ENCODE peak calls at places on chromosomes 5 and 9, in nine cellular contexts. T, W, V, I, P, K, G, B and C are unnamed samples.

GRCh38 chr5:170809551-170809950 is 26.0 kb downstream of the GABRP start:
- DNase-seq in K (peak; percentile 49), B (peak; percentile 14), I (no peak), P (no peak), V (peak; percentile 89), T (peak; percentile 34), W (no peak), G (peak; percentile 72), C (peak; percentile 66)

GRCh38 chr9:3528466-3528865 is 2.7 kb upstream of the RFX3 start:
- DNase-seq in B (no peak), P (no peak), T (no peak), V (no peak), G (no peak), I (no peak), W (no peak), K (no peak), C (no peak)

GRCh38 chr5:68872088-68872842 is 221.5 kb upstream of the SLC30A5 start:
- DNase-seq in G (no peak), V (peak; percentile 2), B (no peak), T (no peak), W (no peak), K (no peak), I (no peak), P (no peak), C (no peak)

GRCh38 chr9:108156270-108156998 is 666.9 kb upstream of the KLF4 start:
- DNase-seq in K (peak; percentile 79), I (no peak), B (no peak), W (no peak), T (peak; percentile 29), V (no peak), G (peak; percentile 30), P (no peak), C (peak; percentile 2)

GRCh38 chr5:94847726-94848125 is 229.3 kb downstream of the SLF1 start:
- DNase-seq in B (no peak), P (no peak), G (no peak), K (no peak), I (no peak), T (no peak), V (no peak), W (no peak), C (no peak)

GRCh38 chr5:73484511-73484910 is 13.7 kb upstream of the BTF3 start:
- DNase-seq in T (no peak), G (no peak), W (no peak), V (no peak), P (no peak), B (no peak), I (no peak), K (no peak), C (no peak)

GRCh38 chr5:118554991-118555390 is 433.4 kb downstream of the DTWD2 start:
- DNase-seq in B (no peak), I (no peak), W (no peak), P (no peak), V (no peak), T (no peak), K (no peak), G (no peak), C (no peak)

GRCh38 chr5:5298841-5299543 is 123.5 kb upstream of the ICE1 start:
- DNase-seq in B (no peak), I (no peak), G (no peak), V (no peak), T (no peak), W (no peak), P (no peak), K (no peak), C (no peak)

GRCh38 chr5:37247036-37247435 is 2.1 kb downstream of the CPLANE1 start:
- DNase-seq in V (no peak), T (no peak), K (no peak), B (no peak), G (no peak), I (no peak), W (no peak), P (no peak), C (no peak)

GRCh38 chr9:89314955-89315354 is 3.3 kb upstream of the SECISBP2 start:
- DNase-seq in T (no peak), B (no peak), V (no peak), G (no peak), K (no peak), P (no peak), I (no peak), W (no peak), C (no peak)

GRCh38 chr5:171777420-171777759 is 8.2 kb upstream of the SMIM23 start:
- DNase-seq in K (no peak), G (no peak), V (no peak), T (no peak), B (no peak), W (no peak), I (no peak), P (no peak), C (no peak)

GRCh38 chr9:99373912-99374311 is 151.8 kb downstream of the SEC61B start:
- DNase-seq in P (no peak), W (no peak), G (no peak), K (no peak), B (peak; percentile 89), I (no peak), V (no peak), T (no peak), C (no peak)

GRCh38 chr9:123322771-123323481 is 33.1 kb upstream of the CRB2 start:
- DNase-seq in I (peak; percentile 37), B (no peak), G (no peak), P (no peak), T (no peak), V (no peak), K (no peak), W (no peak), C (no peak)

DNA sequence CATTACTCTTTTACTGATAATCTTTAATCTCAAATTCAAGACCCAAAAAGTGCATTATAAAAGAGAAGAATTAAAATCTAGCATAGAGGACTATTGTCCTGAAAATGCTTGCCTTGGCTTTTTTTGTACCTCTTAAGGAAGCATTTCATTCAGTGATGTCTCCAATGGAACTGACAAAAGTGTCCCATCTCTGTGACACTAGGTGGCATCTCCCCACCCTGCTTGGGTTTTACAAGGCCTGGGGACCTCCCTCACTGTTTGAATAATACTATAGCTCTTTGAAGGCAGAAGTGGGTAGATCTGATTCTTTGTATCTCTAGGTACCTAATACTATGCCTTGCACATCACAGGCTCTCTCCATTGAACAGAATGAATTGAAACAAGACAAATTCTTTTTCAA is 180.6 kb downstream of the EPB41L4A start:
- DNase-seq in P (no peak), G (no peak), K (no peak), B (no peak), W (no peak), I (no peak), V (no peak), T (no peak), C (no peak)
- TF ChIP-seq CTCF in P (no peak), G (no peak), K (no peak), B (peak; percentile 21), W (no peak), I (no peak), V (no peak), T (no peak), C (no peak)

GRCh38 chr5:120510994-120511686 is 47.0 kb downstream of the PRR16 start:
- DNase-seq in K (no peak), V (no peak), P (no peak), G (no peak), W (no peak), I (no peak), T (no peak), B (no peak), C (no peak)

GRCh38 chr5:120507197-120507596 is 43.1 kb downstream of the PRR16 start:
- DNase-seq in P (no peak), I (no peak), K (no peak), W (no peak), G (no peak), T (no peak), B (no peak), V (peak; percentile 14), C (no peak)

GRCh38 chr5:120509056-120509455 is 45.0 kb downstream of the PRR16 start:
- DNase-seq in K (no peak), I (no peak), T (no peak), W (no peak), B (no peak), V (peak; percentile 65), G (no peak), P (no peak), C (peak; percentile 91)

GRCh38 chr5:120510098-120510634 is 46.1 kb downstream of the PRR16 start:
- DNase-seq in K (no peak), W (no peak), T (no peak), I (no peak), B (no peak), P (no peak), G (no peak), V (no peak), C (no peak)

GRCh38 chr5:120507826-120508463 is 43.8 kb downstream of the PRR16 start:
- DNase-seq in I (no peak), G (no peak), K (no peak), W (no peak), B (no peak), V (peak; percentile 62), T (no peak), P (no peak), C (peak; percentile 66)
- H3K4me3 ChIP-seq in I (no peak overlapping the region), G (no peak overlapping the region), K (no peak overlapping the region), W (no peak overlapping the region), B (no peak overlapping the region), V (no peak overlapping the region), T (no peak overlapping the region), P (no peak overlapping the region), C (peak overlapping the region; percentile 10)

GRCh38 chr9:114047717-114048116 is 30.4 kb downstream of the AMBP start:
- DNase-seq in T (peak; percentile 16), I (no peak), B (no peak), W (no peak), V (peak; percentile 43), K (no peak), G (peak; percentile 18), P (no peak), C (peak; percentile 7)
- TF ChIP-seq CTCF in T (peak; percentile 61), I (no peak), B (no peak), W (no peak), V (peak; percentile 70), K (peak; percentile 54), G (peak; percentile 39), P (peak; percentile 25), C (peak; percentile 43)

GRCh38 chr9:92142329-92142728 is 27.1 kb upstream of the SPTLC1 start:
- DNase-seq in B (no peak), K (no peak), T (no peak), V (no peak), G (no peak), P (no peak), I (no peak), W (no peak), C (no peak)
- H3K4me3 ChIP-seq in B (no peak overlapping the region), K (no peak overlapping the region), T (no peak overlapping the region), V (peak overlapping the region; percentile 65), G (no peak overlapping the region), P (no peak overlapping the region), I (no peak overlapping the region), W (no peak overlapping the region), C (no peak overlapping the region)

DNA sequence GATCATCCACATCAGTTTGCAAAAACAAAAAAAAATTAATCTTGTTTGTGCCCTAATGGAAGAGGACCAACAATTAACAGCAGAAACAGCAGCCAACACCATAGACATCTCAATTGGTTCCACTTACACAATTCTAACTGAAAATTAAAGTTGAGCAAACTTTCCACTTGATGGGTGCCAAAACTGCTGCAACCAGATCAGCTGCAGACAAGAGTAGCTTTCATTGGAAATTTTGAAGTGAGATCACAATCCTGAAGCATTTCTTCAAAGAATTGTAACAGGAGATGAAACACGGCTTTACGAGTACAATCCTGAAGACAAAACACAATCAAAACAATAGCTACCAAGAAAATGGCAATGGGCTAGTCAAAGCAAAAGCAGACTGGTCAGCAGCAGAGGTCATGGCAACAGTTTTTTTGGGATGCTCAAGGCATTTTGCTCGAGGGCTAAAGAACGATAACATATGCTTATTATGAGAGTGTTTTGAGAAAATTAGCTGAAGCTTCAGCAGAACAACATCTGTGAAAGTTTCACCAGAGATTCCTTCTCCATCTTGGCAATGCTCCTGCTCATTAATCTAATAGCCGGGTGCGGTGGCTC is 4.1 kb upstream of the RBM27 start:
- DNase-seq in P (no peak), I (no peak), B (no peak), G (no peak), V (no peak), T (no peak), W (no peak), K (no peak), C (peak; percentile 53)
- TF ChIP-seq CTCF in P (no peak), I (no peak), B (no peak), G (no peak), V (no peak), T (no peak), W (no peak), K (no peak), C (no peak)